ENCODE peak calls at places on chromosomes 16 and 17, in six cellular contexts. B is NCI-H1105 treated with DMSO at 0.1 percent for 48 hours; X is stimulated activated CD8-positive, alpha-beta memory T cell treated with anti-CD3 and anti-CD28 coated beads, Interleukin-12 subunit alpha, Interleukin-12 subunit beta, amount 100 ng/mL, for 1 hour; L is hepatocyte; J is NCI-H1092 treated with DMSO at 0.1 percent for 48 hours; G is HCT116. U is an unnamed sample.

GRCh38 chr16:75599452-75600277 is 23.4 kb downstream of the ADAT1 start:
- DNase-seq in B (no peak), X (no peak), L (no peak), J (no peak), G (no peak), U (no peak)

GRCh38 chr17:348692-349425 is 3.7 kb downstream of the RPH3AL start:
- DNase-seq in B (no peak), X (no peak), L (no peak), J (peak; percentile 9), G (no peak), U (peak; percentile 93)

GRCh38 chr17:34578016-34578415 is 1.4 kb upstream of the TMEM132E start:
- DNase-seq in B (no peak), X (no peak), L (no peak), J (no peak), G (no peak), U (no peak)

GRCh38 chr17:41446806-41447205 is 6.0 kb upstream of the KRT38 start:
- DNase-seq in B (no peak), X (no peak), L (no peak), J (no peak), G (no peak), U (no peak)

GRCh38 chr16:66258916-66259845 is 107.3 kb upstream of the CDH5 start:
- DNase-seq in B (no peak), X (no peak), L (no peak), J (no peak), G (no peak), U (no peak)

GRCh38 chr17:64679710-64680216 is 17.7 kb upstream of the SMURF2 start:
- DNase-seq in B (no peak), X (no peak), L (peak; percentile 23), J (no peak), G (peak; percentile 91), U (peak; percentile 95)

GRCh38 chr16:85293899-85294642 is 181.8 kb upstream of the CIBAR2 start:
- DNase-seq in B (peak; percentile 54), X (no peak), L (no peak), J (peak; percentile 68), G (no peak), U (no peak)

GRCh38 chr17:63528183-63528582 is 5.0 kb downstream of the KCNH6 start:
- DNase-seq in B (no peak), X (no peak), L (no peak), J (no peak), G (no peak), U (no peak)

GRCh38 chr17:63222655-63223054 is 223.5 kb downstream of the CYB561 start:
- DNase-seq in B (no peak), X (no peak), L (no peak), J (no peak), G (peak; percentile 4), U (no peak)

GRCh38 chr16:57502048-57502775 is 15.9 kb upstream of the DOK4 start:
- DNase-seq in B (no peak), X (no peak), L (no peak), J (peak; percentile 57), G (no peak), U (no peak)

U was measured in A549.